ENCODE peak calls at places on chromosomes 7 and 10, in ten cellular contexts. P is body of pancreas; X is ascending aorta; S is transverse colon; U is stomach; W is CD4-positive, alpha-beta memory T cell; V is fibroblast of lung; T is SJSA1; H is iPS DF 6.9; Y is IMR-90. M is an unnamed sample.
A peak's percentile ranks its signal among the peaks of the same experiment; 100 is the strongest.

GRCh38 chr7:43201912-43202311 is 89.5 kb downstream of the HECW1 start:
- DNase-seq in P (no peak), X (no peak), S (no peak), U (no peak), W (no peak), V (peak; percentile 21), T (no peak), H (no peak), Y (peak; percentile 77), M (no peak)

GRCh38 chr7:30913821-30914515 is 2.3 kb downstream of the AQP1 start:
- DNase-seq in P (no peak), X (no peak), S (peak; percentile 42), U (no peak), W (no peak), V (no peak), T (no peak), H (no peak), Y (no peak), M (no peak)

GRCh38 chr7:148772297-148773089 is 73.8 kb downstream of the CUL1 start:
- DNase-seq in P (no peak), X (no peak), S (no peak), U (no peak), W (no peak), V (peak; percentile 94), T (peak; percentile 92), H (no peak), Y (peak; percentile 98), M (peak; percentile 91)

GRCh38 chr10:50605280-50606270 is 18.2 kb downstream of the SGMS1 start:
- DNase-seq in P (peak; percentile 81), X (no peak), S (peak; percentile 45), U (peak; percentile 69), W (no peak), V (peak; percentile 100), T (no peak), H (no peak), Y (peak; percentile 98), M (peak; percentile 23)

GRCh38 chr10:125083576-125083920 is 76.8 kb downstream of the CTBP2 start:
- DNase-seq in P (no peak), X (no peak), S (no peak), U (peak; percentile 55), W (no peak), V (peak; percentile 85), T (peak; percentile 86), H (no peak), Y (peak; percentile 97), M (no peak)

GRCh38 chr10:48610585-48611093 is 5.8 kb upstream of the ARHGAP22 start:
- DNase-seq in P (no peak), X (no peak), S (no peak), U (no peak), W (no peak), V (no peak), T (peak; percentile 25), H (no peak), Y (no peak), M (no peak)

GRCh38 chr7:99422091-99422624 is 13.4 kb downstream of the BUD31 start:
- DNase-seq in P (no peak), X (no peak), S (no peak), U (no peak), W (no peak), V (no peak), T (no peak), H (no peak), Y (no peak), M (no peak)

GRCh38 chr7:149595078-149595477 is 97.5 kb upstream of the ZNF746 start:
- DNase-seq in P (no peak), X (no peak), S (no peak), U (no peak), W (no peak), V (no peak), T (no peak), H (no peak), Y (no peak), M (no peak)

GRCh38 chr7:19989906-19990305 is 216.5 kb upstream of the TMEM196 start:
- DNase-seq in P (no peak), X (no peak), S (no peak), U (no peak), W (no peak), V (no peak), T (no peak), H (no peak), Y (no peak), M (peak; percentile 16)
- H3K9me3 ChIP-seq in P (no peaks in the 10 kb centered on the region), X (no peaks in the 10 kb centered on the region), S (no peaks in the 10 kb centered on the region), U (no peaks in the 10 kb centered on the region), W (no peaks in the 10 kb centered on the region), V (no peaks in the 10 kb centered on the region), T (no peaks in the 10 kb centered on the region), H (no peaks in the 10 kb centered on the region), Y (no peaks in the 10 kb centered on the region), M (no peaks in the 10 kb centered on the region)

GRCh38 chr10:5698062-5698461 is 13.4 kb downstream of the TASOR2 start:
- DNase-seq in P (no peak), X (no peak), S (no peak), U (no peak), W (no peak), V (no peak), T (no peak), H (no peak), Y (no peak), M (no peak)
- H3K27ac ChIP-seq in P (no peak overlapping the region), X (no peak overlapping the region), S (peak overlapping the region; percentile 11), U (no peak overlapping the region), W (no peak overlapping the region), V (no peak overlapping the region), T (no peak overlapping the region), H (no peak overlapping the region), Y (no peak overlapping the region), M (no peak overlapping the region)

DNA sequence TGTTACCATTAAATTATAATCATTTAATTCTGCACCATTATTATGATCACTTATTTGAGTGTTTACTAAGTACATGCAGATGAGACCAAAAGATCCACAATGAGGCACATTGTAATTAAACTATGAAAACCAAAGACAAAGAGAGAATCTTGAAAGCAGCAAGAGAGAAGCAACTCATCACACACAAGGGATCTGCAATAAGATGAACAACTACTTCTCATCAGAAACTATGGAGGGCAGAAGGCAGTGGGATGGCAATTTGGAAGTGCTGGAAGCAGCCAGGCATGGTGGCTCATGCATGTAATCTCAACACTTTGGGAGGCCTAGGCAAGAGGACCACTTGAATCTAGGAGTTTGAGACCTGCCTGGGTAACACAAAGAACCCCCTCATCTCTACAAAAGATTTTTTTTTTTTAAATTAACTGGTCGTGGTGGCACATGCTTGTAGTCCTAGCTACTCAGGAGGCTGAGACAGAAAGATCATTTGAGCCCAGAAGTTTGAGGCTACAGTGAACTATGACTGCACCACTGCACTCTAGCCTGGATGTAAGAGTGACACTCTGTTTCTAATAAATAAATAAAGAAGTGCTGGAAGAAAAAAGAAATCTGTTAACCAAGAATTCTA is 47.7 kb downstream of the CDK6 start:
- DNase-seq in P (no peak), X (no peak), S (no peak), U (no peak), W (no peak), V (no peak), T (no peak), H (no peak), Y (no peak), M (no peak)
- H3K4me1 ChIP-seq in P (peaks cover 15% of the 10 kb centered on the region), X (no peaks in the 10 kb centered on the region), S (peaks cover 21% of the 10 kb centered on the region), U (peaks cover 9% of the 10 kb centered on the region), W (no peaks in the 10 kb centered on the region), V (peaks cover 7% of the 10 kb centered on the region), T (peaks cover 30% of the 10 kb centered on the region), H (no peaks in the 10 kb centered on the region), Y (peaks cover 21% of the 10 kb centered on the region), M (no peaks in the 10 kb centered on the region)

DNA sequence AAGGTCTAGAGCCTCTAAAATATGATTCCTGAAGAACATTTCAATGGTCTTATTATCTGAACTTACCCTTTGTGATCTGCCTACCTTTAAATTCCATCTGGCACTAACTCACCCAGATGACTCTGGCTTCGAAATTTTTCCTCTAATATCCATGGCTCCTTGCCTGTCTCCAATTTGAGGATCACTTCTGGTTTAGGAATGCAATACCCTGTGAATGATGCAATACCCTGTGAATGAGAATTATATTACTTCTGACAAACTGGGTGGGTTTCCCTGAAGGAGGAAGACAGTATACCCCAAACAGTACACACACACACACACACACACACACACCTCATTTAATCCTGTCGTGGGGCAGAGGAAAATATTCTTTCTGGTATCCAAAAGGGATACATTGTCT is 115.3 kb downstream of the ZNF33B start:
- DNase-seq in P (no peak), X (no peak), S (no peak), U (no peak), W (no peak), V (no peak), T (no peak), H (no peak), Y (no peak), M (no peak)
- H3K9me3 ChIP-seq in P (peaks cover 19% of the 10 kb centered on the region), X (peaks cover 75% of the 10 kb centered on the region), S (peaks cover 69% of the 10 kb centered on the region), U (peaks cover 91% of the 10 kb centered on the region), W (no peaks in the 10 kb centered on the region), V (no peaks in the 10 kb centered on the region), T (peaks cover 6% of the 10 kb centered on the region), H (peaks cover 6% of the 10 kb centered on the region), Y (peaks cover 43% of the 10 kb centered on the region), M (no peaks in the 10 kb centered on the region)

GRCh38 chr7:32935558-32935957 is 21.7 kb upstream of the FKBP9 start:
- DNase-seq in P (no peak), X (no peak), S (no peak), U (no peak), W (no peak), V (no peak), T (no peak), H (no peak), Y (peak; percentile 29), M (no peak)

GRCh38 chr7:32941996-32942782 is 15.1 kb upstream of the FKBP9 start:
- DNase-seq in P (peak; percentile 66), X (no peak), S (peak; percentile 69), U (peak; percentile 49), W (peak; percentile 50), V (peak; percentile 58), T (peak; percentile 62), H (no peak), Y (peak; percentile 32), M (peak; percentile 72)

GRCh38 chr7:32937344-32938174 is 19.7 kb upstream of the FKBP9 start:
- DNase-seq in P (peak; percentile 55), X (no peak), S (peak; percentile 16), U (peak; percentile 58), W (no peak), V (peak; percentile 23), T (no peak), H (no peak), Y (peak; percentile 61), M (peak; percentile 44)

GRCh38 chr7:32941181-32941995 is 15.9 kb upstream of the FKBP9 start:
- DNase-seq in P (no peak), X (no peak), S (no peak), U (no peak), W (no peak), V (no peak), T (no peak), H (no peak), Y (no peak), M (peak; percentile 12)

DNA sequence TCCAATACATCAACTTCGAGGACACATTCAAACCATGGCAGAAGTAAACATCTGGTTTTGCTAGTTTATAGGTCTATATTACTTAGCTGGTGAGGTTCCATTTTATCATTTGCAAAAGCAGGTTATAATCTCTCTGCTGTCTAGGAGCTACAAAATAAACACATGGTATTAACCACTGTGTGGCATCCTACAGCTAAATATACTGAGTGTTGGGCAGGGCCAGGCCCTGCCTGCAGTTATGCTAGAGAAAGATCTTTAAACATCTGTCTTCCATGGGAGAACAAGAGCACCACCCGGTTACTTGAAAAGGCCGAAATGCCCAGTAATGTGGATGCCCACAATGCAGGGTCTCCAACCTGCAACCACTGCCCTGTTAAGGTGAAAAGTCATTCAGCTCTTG is 20.6 kb upstream of the FKBP9 start:
- DNase-seq in P (no peak), X (no peak), S (no peak), U (no peak), W (no peak), V (no peak), T (no peak), H (no peak), Y (no peak), M (no peak)
- H3K27ac ChIP-seq in P (no peak overlapping the region), X (no peak overlapping the region), S (no peak overlapping the region), U (no peak overlapping the region), W (no peak overlapping the region), V (no peak overlapping the region), T (no peak overlapping the region), H (no peak overlapping the region), Y (no peak overlapping the region), M (no peak overlapping the region)